ENCODE peak calls at places on chromosomes 3 and 15, in seven cellular contexts. N is cardiac fibroblast, O is progenitor cell of endocrine pancreas, B is cardiac muscle cell, U is activated B cell treated with CpG ODN at 0.5 μM for 24 hours, L is HFF-Myc, W is psoas muscle. P is an unnamed sample.

GRCh38 chr3:63595221-63595620 is 57.3 kb upstream of the SNTN start:
- DNase-seq in N (no peak), O (no peak), B (no peak), U (no peak), L (no peak), W (no peak), P (no peak)

GRCh38 chr15:52113708-52114107 is 1.1 kb upstream of the BCL2L10 start:
- DNase-seq in N (no peak), O (no peak), B (no peak), U (no peak), L (no peak), W (no peak), P (no peak)

GRCh38 chr15:57424628-57425405 is 48.5 kb downstream of the CGNL1 start:
- DNase-seq in N (no peak), O (no peak), B (no peak), U (no peak), L (no peak), W (no peak), P (no peak)

GRCh38 chr3:188446014-188446413 is 292.1 kb downstream of the LPP start:
- DNase-seq in N (no peak), O (no peak), B (no peak), U (no peak), L (no peak), W (no peak), P (no peak)

GRCh38 chr3:186783731-186784515 is 546 bp downstream of the EIF4A2 start:
- DNase-seq in N (peak), O (peak), B (peak), U (peak), L (no peak), W (peak), P (peak)

GRCh38 chr3:4740397-4741105 is 238.7 kb upstream of the BHLHE40 start:
- DNase-seq in N (peak), O (no peak), B (peak), U (no peak), L (no peak), W (no peak), P (no peak)

GRCh38 chr3:42780892-42781700 is 8.0 kb upstream of the CCDC13 start:
- DNase-seq in N (peak), O (peak), B (peak), U (no peak), L (peak), W (no peak), P (no peak)

GRCh38 chr3:192687488-192688152 is 39.7 kb downstream of the FGF12 start:
- DNase-seq in N (no peak), O (no peak), B (no peak), U (no peak), L (no peak), W (peak), P (no peak)

GRCh38 chr3:126888186-126888760 is 94.6 kb upstream of the PLXNA1 start:
- DNase-seq in N (no peak), O (no peak), B (no peak), U (no peak), L (no peak), W (no peak), P (no peak)

GRCh38 chr15:62558640-62559039 is 393.6 kb upstream of the C2CD4B start:
- DNase-seq in N (peak), O (no peak), B (no peak), U (no peak), L (no peak), W (no peak), P (no peak)

GRCh38 chr3:16837602-16838001 is 47.2 kb upstream of the PLCL2 start:
- DNase-seq in N (no peak), O (no peak), B (no peak), U (no peak), L (no peak), W (peak), P (no peak)

GRCh38 chr15:99729920-99730319 is 3.3 kb downstream of the LYSMD4 start:
- DNase-seq in N (peak), O (no peak), B (peak), U (no peak), L (peak), W (no peak), P (no peak)

GRCh38 chr3:138195491-138195890 is 8.4 kb downstream of the ARMC8 start:
- DNase-seq in N (no peak), O (no peak), B (no peak), U (no peak), L (no peak), W (no peak), P (no peak)

GRCh38 chr3:144229237-144229830 is 257.7 kb downstream of the DIPK2A start:
- DNase-seq in N (peak), O (no peak), B (peak), U (no peak), L (peak), W (no peak), P (no peak)

GRCh38 chr3:185270262-185270955 is 16.6 kb upstream of the EHHADH start:
- DNase-seq in N (peak), O (no peak), B (peak), U (no peak), L (peak), W (no peak), P (no peak)

GRCh38 chr15:41022487-41023090 is 69.3 kb downstream of the CHAC1 start:
- DNase-seq in N (peak), O (peak), B (peak), U (no peak), L (no peak), W (no peak), P (no peak)

GRCh38 chr3:57966823-57967222 is 41.4 kb upstream of the FLNB start:
- DNase-seq in N (peak), O (no peak), B (peak), U (no peak), L (no peak), W (no peak), P (no peak)

GRCh38 chr15:95024388-95024787 is 793.0 kb downstream of the MCTP2 start:
- DNase-seq in N (peak), O (no peak), B (peak), U (no peak), L (no peak), W (no peak), P (no peak)

GRCh38 chr3:49460188-49460885 is 9.7 kb upstream of the DAG1 start:
- DNase-seq in N (no peak), O (no peak), B (no peak), U (no peak), L (no peak), W (no peak), P (no peak)

GRCh38 chr3:134857356-134857755 is 62.3 kb downstream of the EPHB1 start:
- DNase-seq in N (no peak), O (no peak), B (no peak), U (no peak), L (no peak), W (no peak), P (no peak)

GRCh38 chr3:31196881-31197364 is 302.5 kb upstream of the GADL1 start:
- DNase-seq in N (peak), O (no peak), B (peak), U (no peak), L (peak), W (peak), P (peak)

GRCh38 chr3:155046935-155047334 is 33.2 kb upstream of the MME start:
- DNase-seq in N (no peak), O (no peak), B (no peak), U (no peak), L (no peak), W (no peak), P (no peak)

GRCh38 chr3:8421711-8422110 is 79.9 kb upstream of the LMCD1 start:
- DNase-seq in N (no peak), O (no peak), B (no peak), U (no peak), L (no peak), W (no peak), P (no peak)

GRCh38 chr15:86082619-86083377 is 3.1 kb downstream of the AGBL1 start:
- DNase-seq in N (no peak), O (no peak), B (no peak), U (no peak), L (no peak), W (peak), P (no peak)

GRCh38 chr3:11567516-11568467 is 75.9 kb downstream of the VGLL4 start:
- DNase-seq in N (peak), O (no peak), B (peak), U (no peak), L (no peak), W (peak), P (no peak)

GRCh38 chr3:354433-354832 is 157.9 kb downstream of the CHL1 start:
- DNase-seq in N (peak), O (peak), B (peak), U (no peak), L (peak), W (no peak), P (no peak)

GRCh38 chr3:41710646-41711388 is 251.1 kb downstream of the ULK4 start:
- DNase-seq in N (peak), O (no peak), B (peak), U (no peak), L (peak), W (no peak), P (no peak)

GRCh38 chr3:113534365-113534764 is 2.0 kb downstream of the SIDT1 start:
- DNase-seq in N (no peak), O (no peak), B (no peak), U (no peak), L (no peak), W (no peak), P (no peak)

GRCh38 chr3:73461582-73461981 is 163.2 kb downstream of the PDZRN3 start:
- DNase-seq in N (peak), O (no peak), B (peak), U (no peak), L (no peak), W (no peak), P (no peak)

GRCh38 chr3:88219138-88219792 is 69.5 kb downstream of the C3orf38 start:
- DNase-seq in N (peak), O (peak), B (peak), U (no peak), L (no peak), W (no peak), P (no peak)

DNA sequence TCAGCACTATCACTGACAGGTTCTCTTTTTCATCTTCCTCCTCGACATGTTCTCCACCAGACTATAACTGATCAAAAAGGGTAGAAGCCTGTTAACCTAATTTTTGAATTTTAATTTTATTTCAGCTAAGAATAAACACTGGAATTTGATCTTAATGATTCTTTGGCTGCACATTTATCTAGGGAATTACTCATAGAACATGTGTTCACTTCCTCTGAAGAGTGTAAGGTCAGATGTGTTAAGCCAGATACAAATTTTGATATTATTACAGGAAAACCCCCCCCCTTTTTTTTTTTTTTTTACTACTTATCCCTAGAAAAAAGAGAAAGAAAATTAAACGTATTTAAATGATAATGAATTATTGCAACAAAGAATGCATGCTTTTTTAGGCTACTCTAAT is 15.0 kb downstream of the DCBLD2 start:
- DNase-seq in N (peak), O (no peak), B (no peak), U (no peak), L (no peak), W (no peak), P (no peak)
- TF ChIP-seq CTCF in N (no peak), O (no peak), B (no peak), U (no peak), L (no peak), W (no peak), P (no peak)

GRCh38 chr3:106728315-106728821 is 648.9 kb upstream of the CCDC54 start:
- DNase-seq in N (peak), O (no peak), B (peak), U (no peak), L (peak), W (no peak), P (no peak)
- TF ChIP-seq CTCF in N (no peak), O (no peak), B (no peak), U (no peak), L (no peak), W (no peak), P (no peak)

DNA sequence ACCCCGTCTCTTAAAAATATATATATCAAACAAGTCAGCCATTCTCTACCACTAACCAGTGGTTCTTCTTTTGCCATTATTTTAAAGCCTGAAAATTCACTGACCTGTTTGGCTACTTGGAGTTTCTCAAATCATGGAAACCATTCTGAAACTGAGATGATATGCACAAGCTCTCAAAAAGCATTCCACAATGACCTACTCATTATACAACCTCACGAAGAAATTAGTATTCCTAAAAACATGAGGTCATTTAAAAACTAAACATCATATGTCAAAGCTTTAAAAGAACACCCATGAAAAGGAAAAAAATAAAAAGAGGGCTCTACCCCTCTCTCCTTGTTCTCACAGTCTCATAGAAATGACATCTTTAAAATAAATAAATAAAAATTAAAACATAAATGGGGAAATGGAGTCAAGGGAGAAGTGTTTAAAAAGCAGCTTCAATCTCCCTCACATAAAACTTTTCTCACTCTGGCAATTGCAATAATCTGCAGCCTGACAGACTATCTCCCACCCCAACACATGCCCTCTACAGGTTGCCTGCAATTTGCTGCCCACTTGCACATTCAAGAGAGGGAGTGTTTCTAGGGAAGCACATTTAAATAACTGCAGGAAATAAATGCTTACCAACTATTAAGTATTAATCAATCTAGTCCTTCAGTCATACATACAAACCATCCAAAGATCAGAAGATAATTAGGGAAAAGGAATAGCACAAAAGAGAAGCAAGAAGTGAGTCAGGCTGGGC is 73.3 kb downstream of the TRANK1 start:
- DNase-seq in N (no peak), O (no peak), B (no peak), U (no peak), L (no peak), W (no peak), P (no peak)
- TF ChIP-seq CTCF in N (no peak), O (no peak), B (no peak), U (no peak), L (no peak), W (no peak), P (no peak)

GRCh38 chr3:165336786-165337185 is 140.6 kb upstream of the SLITRK3 start:
- DNase-seq in N (no peak), O (no peak), B (peak), U (no peak), L (no peak), W (no peak), P (no peak)

GRCh38 chr3:165343185-165343584 is 147.0 kb upstream of the SLITRK3 start:
- DNase-seq in N (no peak), O (no peak), B (no peak), U (no peak), L (no peak), W (no peak), P (no peak)

DNA sequence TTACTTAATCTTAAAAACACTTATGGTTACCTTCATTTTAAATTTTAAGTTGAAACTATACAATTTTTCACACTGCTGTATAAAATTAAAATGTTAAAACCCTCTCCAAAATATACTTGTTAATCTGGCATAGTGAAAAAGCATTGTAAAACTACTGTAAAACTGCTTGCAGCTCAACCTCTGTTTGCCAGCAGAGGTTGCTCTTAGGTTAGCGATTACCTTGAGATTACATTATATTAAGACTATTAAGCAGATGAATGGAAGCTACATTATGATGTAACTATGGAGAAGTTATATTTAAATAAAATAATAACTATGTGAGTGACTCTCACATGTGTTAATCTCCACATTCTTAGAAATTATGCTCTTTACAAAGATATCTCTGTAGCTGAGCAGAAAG is 143.6 kb upstream of the SLITRK3 start:
- DNase-seq in N (peak), O (no peak), B (peak), U (no peak), L (no peak), W (no peak), P (no peak)
- TF ChIP-seq CTCF in N (no peak), O (peak), B (peak), U (no peak), L (no peak), W (peak), P (no peak)

DNA sequence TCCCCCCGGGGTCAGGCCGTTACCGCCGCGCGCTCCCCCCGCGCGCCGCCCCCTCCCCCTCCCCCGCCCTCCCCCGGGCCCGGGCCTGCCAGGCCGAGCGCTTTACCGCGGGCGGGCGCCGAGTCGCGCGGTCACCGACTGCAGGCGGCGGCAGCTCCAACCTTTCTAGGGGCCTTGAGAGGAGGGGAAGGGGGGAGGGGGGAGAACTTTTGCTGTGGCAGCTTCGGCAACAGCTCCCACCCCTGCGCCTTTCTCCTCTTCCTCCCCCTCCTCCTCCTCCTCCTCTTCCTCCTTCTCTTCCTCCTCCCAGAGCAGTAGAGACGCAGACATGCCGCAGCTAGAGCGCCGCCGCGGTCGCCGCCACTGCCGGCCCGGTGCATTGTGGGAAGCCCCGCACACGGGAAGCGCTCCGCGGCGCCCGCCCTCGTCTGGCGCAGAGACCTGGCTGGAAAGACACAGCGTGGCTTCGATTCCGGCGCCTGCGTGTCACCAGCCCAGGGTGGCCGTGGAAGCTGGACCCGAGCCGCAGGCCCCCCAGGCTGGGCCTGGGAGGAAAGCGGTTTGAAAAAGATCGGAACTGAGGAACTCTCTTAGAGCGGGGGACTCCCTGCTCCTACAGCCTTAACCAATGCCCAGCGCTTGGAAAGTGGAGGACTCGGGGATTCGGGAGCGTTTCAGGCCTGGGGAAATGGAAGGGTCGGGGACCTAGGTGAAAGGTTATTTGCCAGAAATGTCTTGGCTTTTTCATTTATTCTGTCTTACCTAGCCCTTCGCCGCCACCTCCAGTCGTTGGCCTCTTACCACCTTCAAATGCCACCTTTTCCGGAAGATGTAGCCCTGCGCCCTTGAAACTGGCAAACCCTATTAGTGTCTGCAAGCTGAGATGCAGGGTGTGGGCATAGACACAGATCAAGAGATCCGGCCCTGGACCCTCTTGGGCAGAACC is at the start of gene ZNF148:
- DNase-seq in N (peak), O (peak), B (peak), U (peak), L (peak), W (peak), P (peak)
- TF ChIP-seq CTCF in N (no peak), O (peak), B (peak), U (no peak), L (no peak), W (no peak), P (no peak)

GRCh38 chr3:2615080-2615479 is 495.1 kb downstream of the IL5RA start:
- DNase-seq in N (no peak), O (no peak), B (no peak), U (no peak), L (no peak), W (no peak), P (no peak)
- TF ChIP-seq CTCF in N (no peak), O (no peak), B (no peak), U (no peak), L (no peak), W (no peak), P (no peak)

DNA sequence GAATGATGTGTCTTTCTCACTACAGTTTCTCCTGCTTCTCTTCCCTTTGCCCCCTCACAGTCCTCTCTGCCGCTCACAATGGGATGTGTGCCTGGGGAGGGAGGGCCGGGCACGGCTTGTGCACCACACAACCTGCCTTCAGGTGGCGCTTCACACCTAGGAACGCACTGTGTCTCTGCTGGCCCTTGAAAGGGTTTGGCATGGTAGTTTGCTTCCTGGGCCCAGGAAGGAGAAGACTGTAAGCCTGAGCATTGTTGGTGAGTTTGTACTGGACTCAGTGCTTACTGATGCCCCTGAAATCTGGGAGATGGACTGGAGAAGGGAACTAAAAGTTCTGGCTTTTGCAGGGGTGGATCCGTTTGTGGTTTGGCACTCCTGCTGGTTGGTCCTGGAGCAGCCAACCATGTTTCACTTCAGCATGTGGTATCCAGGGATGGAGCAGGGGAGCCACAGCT is 9.2 kb downstream of the ALPK3 start:
- DNase-seq in N (peak), O (no peak), B (peak), U (no peak), L (no peak), W (peak), P (no peak)
- TF ChIP-seq CTCF in N (peak), O (peak), B (peak), U (no peak), L (no peak), W (peak), P (no peak)

P was measured in omental fat pad.